ENCODE peak calls at places on chromosomes 6 and 20, in five cellular contexts. C is stimulated activated CD8-positive, alpha-beta memory T cell treated with anti-CD3 and anti-CD28 coated beads, Interleukin-15, amount 100 ng/mL, for 24 hours; D is activated effector memory CD4-positive, alpha-beta T cell treated with anti-CD3 and anti-CD28 coated beads, Interleukin-2, amount 50 U/mL, for 16 hours; X is stimulated activated CD4-positive, alpha-beta T cell treated with anti-CD3 and anti-CD28 coated beads, Interleukin-12 subunit alpha, Interleukin-12 subunit beta, amount 100 ng/mL, for 24 hours; Z is OCI-M1. F is an unnamed sample.

GRCh38 chr6:44341095-44341890 is 1.2 kb upstream of the SPATS1 start:
- DNase-seq in C (no peak), D (no peak), X (no peak), Z (no peak), F (no peak)

GRCh38 chr20:49318430-49319203 is 40.8 kb upstream of the ZNFX1 start:
- DNase-seq in C (no peak), D (no peak), X (no peak), Z (no peak), F (no peak)

GRCh38 chr6:112939543-112939942 is 592.4 kb downstream of the RFPL4B start:
- DNase-seq in C (no peak), D (no peak), X (no peak), Z (no peak), F (no peak)

GRCh38 chr20:59770270-59770669 is 163.2 kb downstream of the SYCP2 start:
- DNase-seq in C (no peak), D (no peak), X (no peak), Z (no peak), F (no peak)

GRCh38 chr20:51348866-51349265 is 193.7 kb downstream of the NFATC2 start:
- DNase-seq in C (no peak), D (no peak), X (no peak), Z (peak), F (no peak)

GRCh38 chr6:39430968-39431523 is 108.5 kb upstream of the KCNK16 start:
- DNase-seq in C (no peak), D (no peak), X (no peak), Z (no peak), F (peak)

GRCh38 chr20:53322651-53323050 is 271.0 kb downstream of the ZNF217 start:
- DNase-seq in C (no peak), D (no peak), X (no peak), Z (no peak), F (no peak)

GRCh38 chr6:106643061-106643460 is 13.7 kb downstream of the QRSL1 start:
- DNase-seq in C (no peak), D (no peak), X (no peak), Z (no peak), F (no peak)

GRCh38 chr6:26205161-26205624 is 118.0 kb downstream of the HFE start:
- DNase-seq in C (no peak), D (peak), X (no peak), Z (peak), F (peak)

GRCh38 chr6:36368921-36369880 is 18.3 kb downstream of the ETV7 start:
- DNase-seq in C (no peak), D (peak), X (no peak), Z (peak), F (no peak)

GRCh38 chr6:157770946-157771345 is 52.1 kb upstream of the SNX9 start:
- DNase-seq in C (no peak), D (no peak), X (no peak), Z (no peak), F (no peak)

GRCh38 chr20:51696304-51697118 is 71.7 kb downstream of the ATP9A start:
- DNase-seq in C (no peak), D (no peak), X (no peak), Z (no peak), F (no peak)

F was measured in breast epithelium.